ENCODE peak calls at places on chromosome 17, in four cellular contexts. E, P, A and Y are unnamed samples.

GRCh38 chr17:18321309-18321708 is 6.2 kb downstream of the SMCR8 start:
- DNase-seq in P (peak), A (no peak), E (peak), Y (no peak)

GRCh38 chr17:1460233-1460632 is 4.2 kb upstream of the CRK start:
- DNase-seq in E (no peak), A (peak), P (no peak), Y (no peak)

GRCh38 chr17:74119960-74120359 is 83.5 kb upstream of the RPL38 start:
- DNase-seq in E (no peak), A (no peak), P (no peak), Y (no peak)

GRCh38 chr17:28252436-28252835 is 66.6 kb upstream of the TMEM97 start:
- DNase-seq in A (no peak), E (no peak), P (no peak), Y (no peak)

GRCh38 chr17:34797724-34798123 is 163.5 kb downstream of the CCT6B start:
- DNase-seq in E (peak), A (peak), P (peak), Y (no peak)

GRCh38 chr17:1324201-1324750 is 44.8 kb downstream of the TRARG1 start:
- DNase-seq in E (peak), A (no peak), P (no peak), Y (no peak)

GRCh38 chr17:6710317-6710716 is 2.9 kb downstream of the SLC13A5 start:
- DNase-seq in E (no peak), A (no peak), P (no peak), Y (peak)

GRCh38 chr17:71987634-71988033 is 133.2 kb upstream of the SOX9 start:
- DNase-seq in E (no peak), A (no peak), P (no peak), Y (no peak)

GRCh38 chr17:61390479-61390791 is 9.2 kb upstream of the TBX2 start:
- DNase-seq in P (no peak), E (no peak), A (no peak), Y (no peak)

GRCh38 chr17:81160747-81161453 is 4.4 kb upstream of the PVALEF start:
- DNase-seq in E (no peak), A (no peak), P (no peak), Y (no peak)

GRCh38 chr17:31089461-31089860 is 5.3 kb upstream of the NF1 start:
- DNase-seq in P (no peak), A (no peak), E (no peak), Y (no peak)

GRCh38 chr17:40803617-40804082 is 3.9 kb upstream of the KRT28 start:
- DNase-seq in E (peak), P (peak), A (peak), Y (peak)

GRCh38 chr17:62923515-62924150 is 42.4 kb upstream of the TANC2 start:
- DNase-seq in E (no peak), A (no peak), P (no peak), Y (peak)

GRCh38 chr17:36742267-36743000 is 141.1 kb downstream of the MRM1 start:
- DNase-seq in A (no peak), E (no peak), P (peak), Y (no peak)

GRCh38 chr17:74268052-74268451 is 6.0 kb upstream of the DNAI2 start:
- DNase-seq in P (no peak), A (no peak), E (no peak), Y (no peak)

GRCh38 chr17:28925912-28926365 is 23.1 kb upstream of the DHRS13 start:
- DNase-seq in A (no peak), E (no peak), P (no peak), Y (no peak)

GRCh38 chr17:75604034-75604695 is 16.6 kb downstream of the MYO15B start:
- DNase-seq in P (no peak), A (no peak), E (peak), Y (no peak)

GRCh38 chr17:51119415-51120356 is 982 bp downstream of the SPAG9 start:
- DNase-seq in A (peak), E (no peak), P (peak), Y (peak)

GRCh38 chr17:50133028-50133768 is 3.2 kb upstream of the SAMD14 start:
- DNase-seq in E (no peak), A (peak), P (no peak), Y (peak)

GRCh38 chr17:74156878-74157277 is 46.6 kb upstream of the RPL38 start:
- DNase-seq in A (no peak), P (no peak), E (no peak), Y (no peak)

GRCh38 chr17:66450857-66451158 is 148.4 kb downstream of the PRKCA start:
- DNase-seq in A (no peak), E (no peak), P (no peak), Y (no peak)

GRCh38 chr17:72219136-72219823 is 98.5 kb downstream of the SOX9 start:
- DNase-seq in E (no peak), A (no peak), P (peak), Y (peak)

GRCh38 chr17:80151333-80151732 is 4.4 kb upstream of the EIF4A3 start:
- DNase-seq in A (no peak), P (no peak), E (no peak), Y (no peak)

GRCh38 chr17:38868095-38868967 is 1.5 kb upstream of the LASP1 start:
- DNase-seq in P (no peak), E (no peak), A (peak), Y (no peak)

GRCh38 chr17:59666235-59666634 is 41.0 kb downstream of the PTRH2 start:
- DNase-seq in A (no peak), P (no peak), E (no peak), Y (no peak)

GRCh38 chr17:73349138-73349537 is 37.3 kb upstream of the CDC42EP4 start:
- DNase-seq in A (no peak), P (no peak), E (no peak), Y (no peak)

GRCh38 chr17:81648013-81648706 is 8.2 kb downstream of the PDE6G start:
- DNase-seq in A (no peak), P (peak), E (no peak), Y (peak)

GRCh38 chr17:29250666-29251065 is 4.0 kb downstream of the CRYBA1 start:
- DNase-seq in E (no peak), P (no peak), A (no peak), Y (no peak)

GRCh38 chr17:66952031-66952524 is 12.4 kb upstream of the CACNG4 start:
- DNase-seq in E (no peak), P (peak), A (peak), Y (no peak)

GRCh38 chr17:82734987-82735866 is at the start of gene FN3K:
- DNase-seq in A (peak), P (peak), E (peak), Y (peak)

GRCh38 chr17:14211778-14212177 is 24.9 kb downstream of the CDRT15 start:
- DNase-seq in P (peak), A (no peak), E (peak), Y (no peak)

GRCh38 chr17:29933379-29933778 is 3.4 kb upstream of the SSH2 start:
- DNase-seq in A (peak), P (no peak), E (no peak), Y (no peak)

GRCh38 chr17:60300011-60300410 is 91.9 kb downstream of the USP32 start:
- DNase-seq in E (no peak), A (no peak), P (no peak), Y (no peak)

GRCh38 chr17:41329279-41329925 is 13.9 kb upstream of the KRTAP17-1 start:
- DNase-seq in P (peak), E (peak), A (peak), Y (peak)

GRCh38 chr17:65154770-65155589 is 17.8 kb downstream of the RGS9 start:
- DNase-seq in E (no peak), P (no peak), A (no peak), Y (no peak)

GRCh38 chr17:52106638-52107261 is 51.8 kb downstream of the CA10 start:
- DNase-seq in P (peak), A (peak), E (peak), Y (peak)

GRCh38 chr17:67421869-67422273 is 44.8 kb downstream of the PITPNC1 start:
- DNase-seq in P (no peak), A (peak), E (no peak), Y (no peak)

GRCh38 chr17:82458885-82459424 is 414 bp downstream of the NARF start:
- DNase-seq in E (no peak), A (no peak), P (peak), Y (peak)

GRCh38 chr17:39739020-39739884 is 1.5 kb downstream of the GRB7 start:
- DNase-seq in P (peak), A (peak), E (peak), Y (peak)

GRCh38 chr17:37475713-37476420 is 13.8 kb upstream of the DUSP14 start:
- DNase-seq in E (no peak), P (no peak), A (no peak), Y (no peak)

GRCh38 chr17:45353047-45353446 is 36.2 kb upstream of the MAP3K14 start:
- DNase-seq in P (no peak), E (peak), A (no peak), Y (no peak)

GRCh38 chr17:45361451-45361850 is 44.6 kb upstream of the MAP3K14 start:
- DNase-seq in P (no peak), A (no peak), E (no peak), Y (no peak)

GRCh38 chr17:45361976-45362375 is 45.2 kb upstream of the MAP3K14 start:
- DNase-seq in A (no peak), E (no peak), P (no peak), Y (peak)

GRCh38 chr17:45355087-45355486 is 38.3 kb upstream of the MAP3K14 start:
- DNase-seq in E (no peak), P (peak), A (no peak), Y (no peak)

GRCh38 chr17:45357364-45357997 is 40.7 kb upstream of the MAP3K14 start:
- DNase-seq in P (no peak), A (no peak), E (no peak), Y (no peak)
- TF ChIP-seq FOXJ3 in P (no peak), A (no peak), E (no peak), Y (no peak)

GRCh38 chr17:45302649-45303173 is 14.1 kb downstream of the MAP3K14 start:
- DNase-seq in E (no peak), P (no peak), A (no peak), Y (no peak)
- TF ChIP-seq FOXJ3 in E (no peak), P (no peak), A (no peak), Y (no peak)

GRCh38 chr17:3972281-3972731 is 8.1 kb upstream of the ATP2A3 start:
- DNase-seq in P (no peak), E (no peak), A (no peak), Y (no peak)
- TF ChIP-seq FOXJ3 in P (no peak), E (no peak), A (no peak), Y (no peak)

GRCh38 chr17:77151236-77151635 is 10.5 kb downstream of the SEC14L1 start:
- DNase-seq in P (no peak), E (no peak), A (no peak), Y (no peak)
- TF ChIP-seq FOXJ3 in P (no peak), E (no peak), A (no peak), Y (no peak)

DNA sequence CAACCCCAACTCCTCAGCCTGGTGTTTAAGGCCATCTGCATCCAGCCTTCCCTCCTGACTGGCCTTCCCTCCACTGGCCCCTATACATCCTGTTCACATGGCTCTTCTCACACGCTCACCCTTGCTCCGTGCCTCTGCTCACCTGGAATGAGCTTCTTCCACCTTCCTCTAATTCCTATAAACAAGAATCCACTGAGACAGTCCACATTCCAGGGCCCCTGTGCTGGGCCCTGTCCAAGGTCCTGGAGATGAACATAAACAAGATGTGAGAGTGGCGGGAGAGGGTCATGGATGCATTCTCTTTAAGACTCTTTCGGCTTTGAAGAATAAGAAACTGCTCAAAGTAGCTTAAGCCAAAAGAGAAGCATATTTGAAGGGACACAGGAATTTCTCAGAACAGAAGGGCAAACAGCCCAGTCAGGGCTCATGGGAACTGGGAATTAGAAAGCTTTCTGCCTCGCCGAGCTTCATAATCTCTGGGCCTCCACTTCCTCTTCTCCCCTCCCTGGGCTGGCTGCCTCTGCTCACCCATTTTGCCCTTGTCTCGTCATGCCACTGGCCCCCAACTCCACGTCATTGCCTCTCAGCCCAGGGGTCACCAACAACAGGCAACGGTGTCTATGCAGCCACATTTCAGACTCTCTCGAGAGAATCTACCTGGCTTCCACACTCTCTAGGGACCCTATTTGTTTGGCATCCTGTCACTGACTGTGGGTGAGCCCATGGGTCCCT is 13.5 kb downstream of the SPPL2C start:
- DNase-seq in P (peak), A (peak), E (peak), Y (no peak)
- TF ChIP-seq FOXJ3 in P (no peak), A (peak), E (no peak), Y (no peak)

GRCh38 chr17:77375526-77375916 is 234.8 kb downstream of the SEC14L1 start:
- DNase-seq in P (no peak), E (peak), A (no peak), Y (no peak)

GRCh38 chr17:77376795-77377751 is 236.3 kb downstream of the SEC14L1 start:
- DNase-seq in P (no peak), E (no peak), A (peak), Y (peak)

GRCh38 chr17:77375108-77375507 is 234.3 kb downstream of the SEC14L1 start:
- DNase-seq in P (no peak), E (no peak), A (no peak), Y (no peak)

GRCh38 chr17:77374170-77374936 is 233.6 kb downstream of the SEC14L1 start:
- DNase-seq in A (peak), E (peak), P (peak), Y (peak)

GRCh38 chr17:77375917-77376651 is 235.3 kb downstream of the SEC14L1 start:
- DNase-seq in P (no peak), E (no peak), A (no peak), Y (peak)
- TF ChIP-seq FOXJ3 in P (no peak), E (no peak), A (no peak), Y (no peak)

GRCh38 chr17:56393156-56393555 is 200.3 kb upstream of the NOG start:
- DNase-seq in A (no peak), P (no peak), E (no peak), Y (no peak)
- TF ChIP-seq FOXJ3 in A (no peak), P (no peak), E (no peak), Y (no peak)